ENCODE peak calls at places on chromosome 20, in six cellular contexts. One of them, this sample, is unnamed.

GRCh38 chr20:57264908-57265648 is 1.4 kb downstream of the BMP7 start:
- DNase-seq in neuronal stem cell: no peak
- DNase-seq in DMS 273 treated with DMSO at 0.1 percent for 48 hours: no peak
- DNase-seq in NCI-H1436: no peak
- DNase-seq in nucleus accumbens: no peak
- DNase-seq in NCI-H226: no peak
- DNase-seq in this sample: no peak

GRCh38 chr20:57904706-57905105 is 194.9 kb upstream of the PMEPA1 start:
- DNase-seq in neuronal stem cell: no peak
- DNase-seq in DMS 273 treated with DMSO at 0.1 percent for 48 hours: no peak
- DNase-seq in NCI-H1436: no peak
- DNase-seq in nucleus accumbens: no peak
- DNase-seq in NCI-H226: no peak
- DNase-seq in this sample: no peak

GRCh38 chr20:13430346-13431002 is 208.3 kb downstream of the TASP1 start:
- DNase-seq in neuronal stem cell: no peak
- DNase-seq in DMS 273 treated with DMSO at 0.1 percent for 48 hours: no peak
- DNase-seq in NCI-H1436: no peak
- DNase-seq in nucleus accumbens: no peak
- DNase-seq in NCI-H226: peak; percentile 24
- DNase-seq in this sample: no peak

GRCh38 chr20:34058831-34059230 is 53.2 kb downstream of the EIF2S2 start:
- DNase-seq in neuronal stem cell: no peak
- DNase-seq in DMS 273 treated with DMSO at 0.1 percent for 48 hours: no peak
- DNase-seq in NCI-H1436: peak; percentile 12
- DNase-seq in nucleus accumbens: no peak
- DNase-seq in NCI-H226: no peak
- DNase-seq in this sample: peak; percentile 71

GRCh38 chr20:44736170-44737021 is 9.3 kb upstream of the KCNK15 start:
- DNase-seq in neuronal stem cell: peak; percentile 61
- DNase-seq in DMS 273 treated with DMSO at 0.1 percent for 48 hours: peak; percentile 60
- DNase-seq in NCI-H1436: no peak
- DNase-seq in nucleus accumbens: peak; percentile 41
- DNase-seq in NCI-H226: peak; percentile 82
- DNase-seq in this sample: no peak

GRCh38 chr20:53797085-53797484 is 203.4 kb upstream of the ZNF217 start:
- DNase-seq in neuronal stem cell: no peak
- DNase-seq in DMS 273 treated with DMSO at 0.1 percent for 48 hours: no peak
- DNase-seq in NCI-H1436: no peak
- DNase-seq in nucleus accumbens: no peak
- DNase-seq in NCI-H226: no peak
- DNase-seq in this sample: no peak

GRCh38 chr20:44615169-44615791 is 32.9 kb downstream of the PKIG start:
- DNase-seq in neuronal stem cell: no peak
- DNase-seq in DMS 273 treated with DMSO at 0.1 percent for 48 hours: no peak
- DNase-seq in NCI-H1436: no peak
- DNase-seq in nucleus accumbens: peak; percentile 45
- DNase-seq in NCI-H226: no peak
- DNase-seq in this sample: no peak

GRCh38 chr20:61739832-61740118 is 325.9 kb downstream of the TAF4 start:
- DNase-seq in neuronal stem cell: no peak
- DNase-seq in DMS 273 treated with DMSO at 0.1 percent for 48 hours: no peak
- DNase-seq in NCI-H1436: no peak
- DNase-seq in nucleus accumbens: no peak
- DNase-seq in NCI-H226: no peak
- DNase-seq in this sample: no peak

GRCh38 chr20:137668-138131 is 4.7 kb upstream of the DEFB126 start:
- DNase-seq in neuronal stem cell: no peak
- DNase-seq in DMS 273 treated with DMSO at 0.1 percent for 48 hours: no peak
- DNase-seq in NCI-H1436: no peak
- DNase-seq in nucleus accumbens: no peak
- DNase-seq in NCI-H226: no peak
- DNase-seq in this sample: no peak

GRCh38 chr20:7358670-7359069 is 581.6 kb downstream of the HAO1 start:
- DNase-seq in neuronal stem cell: no peak
- DNase-seq in DMS 273 treated with DMSO at 0.1 percent for 48 hours: no peak
- DNase-seq in NCI-H1436: no peak
- DNase-seq in nucleus accumbens: no peak
- DNase-seq in NCI-H226: no peak
- DNase-seq in this sample: no peak

GRCh38 chr20:10171864-10172751 is 46.5 kb upstream of the SNAP25 start:
- DNase-seq in neuronal stem cell: peak; percentile 15
- DNase-seq in DMS 273 treated with DMSO at 0.1 percent for 48 hours: peak; percentile 69
- DNase-seq in NCI-H1436: peak; percentile 90
- DNase-seq in nucleus accumbens: peak; percentile 23
- DNase-seq in NCI-H226: no peak
- DNase-seq in this sample: no peak

GRCh38 chr20:34215711-34216381 is 25.4 kb upstream of the ASIP start:
- DNase-seq in neuronal stem cell: peak; percentile 72
- DNase-seq in DMS 273 treated with DMSO at 0.1 percent for 48 hours: peak; percentile 34
- DNase-seq in NCI-H1436: peak; percentile 54
- DNase-seq in nucleus accumbens: peak; percentile 33
- DNase-seq in NCI-H226: peak; percentile 14
- DNase-seq in this sample: peak; percentile 6

GRCh38 chr20:58950603-58951002 is 30.5 kb upstream of the NELFCD start:
- DNase-seq in neuronal stem cell: no peak
- DNase-seq in DMS 273 treated with DMSO at 0.1 percent for 48 hours: no peak
- DNase-seq in NCI-H1436: no peak
- DNase-seq in nucleus accumbens: no peak
- DNase-seq in NCI-H226: no peak
- DNase-seq in this sample: no peak

GRCh38 chr20:60001027-60001567 is 42.9 kb downstream of the CDH26 start:
- DNase-seq in neuronal stem cell: no peak
- DNase-seq in DMS 273 treated with DMSO at 0.1 percent for 48 hours: no peak
- DNase-seq in NCI-H1436: no peak
- DNase-seq in nucleus accumbens: no peak
- DNase-seq in NCI-H226: no peak
- DNase-seq in this sample: no peak

GRCh38 chr20:50805349-50805684 is 10.5 kb downstream of the BCAS4 start:
- DNase-seq in neuronal stem cell: no peak
- DNase-seq in DMS 273 treated with DMSO at 0.1 percent for 48 hours: no peak
- DNase-seq in NCI-H1436: no peak
- DNase-seq in nucleus accumbens: no peak
- DNase-seq in NCI-H226: no peak
- DNase-seq in this sample: no peak

GRCh38 chr20:44465001-44465560 is 10.6 kb upstream of the TTPAL start:
- DNase-seq in neuronal stem cell: no peak
- DNase-seq in DMS 273 treated with DMSO at 0.1 percent for 48 hours: no peak
- DNase-seq in NCI-H1436: no peak
- DNase-seq in nucleus accumbens: no peak
- DNase-seq in NCI-H226: no peak
- DNase-seq in this sample: no peak

GRCh38 chr20:49270177-49270576 is 7.7 kb downstream of the ZNFX1 start:
- DNase-seq in neuronal stem cell: no peak
- DNase-seq in DMS 273 treated with DMSO at 0.1 percent for 48 hours: no peak
- DNase-seq in NCI-H1436: no peak
- DNase-seq in nucleus accumbens: no peak
- DNase-seq in NCI-H226: no peak
- DNase-seq in this sample: no peak

GRCh38 chr20:33119725-33120720 is 40.6 kb downstream of the BPIFB4 start:
- DNase-seq in neuronal stem cell: no peak
- DNase-seq in DMS 273 treated with DMSO at 0.1 percent for 48 hours: no peak
- DNase-seq in NCI-H1436: no peak
- DNase-seq in nucleus accumbens: no peak
- DNase-seq in NCI-H226: peak; percentile 22
- DNase-seq in this sample: no peak

GRCh38 chr20:46399401-46399800 is 7.0 kb downstream of the ELMO2 start:
- DNase-seq in neuronal stem cell: no peak
- DNase-seq in DMS 273 treated with DMSO at 0.1 percent for 48 hours: no peak
- DNase-seq in NCI-H1436: no peak
- DNase-seq in nucleus accumbens: no peak
- DNase-seq in NCI-H226: no peak
- DNase-seq in this sample: no peak

GRCh38 chr20:63321148-63321831 is 28.3 kb downstream of the COL20A1 start:
- DNase-seq in neuronal stem cell: no peak
- DNase-seq in DMS 273 treated with DMSO at 0.1 percent for 48 hours: no peak
- DNase-seq in NCI-H1436: no peak
- DNase-seq in nucleus accumbens: no peak
- DNase-seq in NCI-H226: no peak
- DNase-seq in this sample: no peak

GRCh38 chr20:26163890-26164289 is 467.2 kb upstream of the ZNF337 start:
- DNase-seq in neuronal stem cell: no peak
- DNase-seq in DMS 273 treated with DMSO at 0.1 percent for 48 hours: no peak
- DNase-seq in NCI-H1436: no peak
- DNase-seq in nucleus accumbens: no peak
- DNase-seq in NCI-H226: peak; percentile 92
- DNase-seq in this sample: no peak

GRCh38 chr20:62924567-62925419 is 1.5 kb downstream of the DIDO1 start:
- DNase-seq in neuronal stem cell: no peak
- DNase-seq in DMS 273 treated with DMSO at 0.1 percent for 48 hours: no peak
- DNase-seq in NCI-H1436: no peak
- DNase-seq in nucleus accumbens: no peak
- DNase-seq in NCI-H226: peak; percentile 37
- DNase-seq in this sample: no peak

GRCh38 chr20:37120497-37120896 is 24.7 kb upstream of the RBL1 start:
- DNase-seq in neuronal stem cell: no peak
- DNase-seq in DMS 273 treated with DMSO at 0.1 percent for 48 hours: no peak
- DNase-seq in NCI-H1436: no peak
- DNase-seq in nucleus accumbens: no peak
- DNase-seq in NCI-H226: no peak
- DNase-seq in this sample: no peak

GRCh38 chr20:44581515-44581914 is 864 bp upstream of the PKIG start:
- DNase-seq in neuronal stem cell: no peak
- DNase-seq in DMS 273 treated with DMSO at 0.1 percent for 48 hours: no peak
- DNase-seq in NCI-H1436: no peak
- DNase-seq in nucleus accumbens: no peak
- DNase-seq in NCI-H226: no peak
- DNase-seq in this sample: no peak

GRCh38 chr20:32539063-32539816 is 45.9 kb downstream of the NOL4L start:
- DNase-seq in neuronal stem cell: no peak
- DNase-seq in DMS 273 treated with DMSO at 0.1 percent for 48 hours: no peak
- DNase-seq in NCI-H1436: peak; percentile 22
- DNase-seq in nucleus accumbens: no peak
- DNase-seq in NCI-H226: peak; percentile 45
- DNase-seq in this sample: no peak

GRCh38 chr20:46137816-46138215 is 19.7 kb downstream of the CD40 start:
- DNase-seq in neuronal stem cell: no peak
- DNase-seq in DMS 273 treated with DMSO at 0.1 percent for 48 hours: no peak
- DNase-seq in NCI-H1436: no peak
- DNase-seq in nucleus accumbens: no peak
- DNase-seq in NCI-H226: no peak
- DNase-seq in this sample: no peak

GRCh38 chr20:32296874-32297420 is 19.5 kb downstream of the KIF3B start:
- DNase-seq in neuronal stem cell: no peak
- DNase-seq in DMS 273 treated with DMSO at 0.1 percent for 48 hours: no peak
- DNase-seq in NCI-H1436: no peak
- DNase-seq in nucleus accumbens: no peak
- DNase-seq in NCI-H226: no peak
- DNase-seq in this sample: no peak

GRCh38 chr20:11919046-11919445 is 1.4 kb downstream of the BTBD3 start:
- DNase-seq in neuronal stem cell: no peak
- DNase-seq in DMS 273 treated with DMSO at 0.1 percent for 48 hours: peak; percentile 14
- DNase-seq in NCI-H1436: peak; percentile 50
- DNase-seq in nucleus accumbens: peak; percentile 30
- DNase-seq in NCI-H226: no peak
- DNase-seq in this sample: no peak

GRCh38 chr20:62671765-62672164 is 29.5 kb downstream of the SLCO4A1 start:
- DNase-seq in neuronal stem cell: no peak
- DNase-seq in DMS 273 treated with DMSO at 0.1 percent for 48 hours: no peak
- DNase-seq in NCI-H1436: no peak
- DNase-seq in nucleus accumbens: no peak
- DNase-seq in NCI-H226: no peak
- DNase-seq in this sample: no peak

GRCh38 chr20:44683263-44684046 is 31.7 kb upstream of the CCN5 start:
- DNase-seq in neuronal stem cell: peak; percentile 51
- DNase-seq in DMS 273 treated with DMSO at 0.1 percent for 48 hours: peak; percentile 16
- DNase-seq in NCI-H1436: no peak
- DNase-seq in nucleus accumbens: peak; percentile 29
- DNase-seq in NCI-H226: peak; percentile 48
- DNase-seq in this sample: no peak

GRCh38 chr20:1415667-1416468 is 23.0 kb upstream of the FKBP1A start:
- DNase-seq in neuronal stem cell: no peak
- DNase-seq in DMS 273 treated with DMSO at 0.1 percent for 48 hours: no peak
- DNase-seq in NCI-H1436: no peak
- DNase-seq in nucleus accumbens: no peak
- DNase-seq in NCI-H226: peak; percentile 83
- DNase-seq in this sample: no peak

GRCh38 chr20:7741866-7742265 is 198.4 kb downstream of the HAO1 start:
- DNase-seq in neuronal stem cell: no peak
- DNase-seq in DMS 273 treated with DMSO at 0.1 percent for 48 hours: no peak
- DNase-seq in NCI-H1436: no peak
- DNase-seq in nucleus accumbens: no peak
- DNase-seq in NCI-H226: no peak
- DNase-seq in this sample: no peak

GRCh38 chr20:63394069-63394468 is 32.9 kb upstream of the CHRNA4 start:
- DNase-seq in neuronal stem cell: no peak
- DNase-seq in DMS 273 treated with DMSO at 0.1 percent for 48 hours: peak; percentile 44
- DNase-seq in NCI-H1436: no peak
- DNase-seq in nucleus accumbens: no peak
- DNase-seq in NCI-H226: peak; percentile 15
- DNase-seq in this sample: no peak

GRCh38 chr20:58310291-58310782 is 822 bp downstream of the RAB22A start:
- DNase-seq in neuronal stem cell: no peak
- DNase-seq in DMS 273 treated with DMSO at 0.1 percent for 48 hours: no peak
- DNase-seq in NCI-H1436: no peak
- DNase-seq in nucleus accumbens: no peak
- DNase-seq in NCI-H226: no peak
- DNase-seq in this sample: no peak

GRCh38 chr20:10376271-10377075 is 57.5 kb downstream of the MKKS start:
- DNase-seq in neuronal stem cell: no peak
- DNase-seq in DMS 273 treated with DMSO at 0.1 percent for 48 hours: no peak
- DNase-seq in NCI-H1436: no peak
- DNase-seq in nucleus accumbens: no peak
- DNase-seq in NCI-H226: no peak
- DNase-seq in this sample: no peak

GRCh38 chr20:32474967-32475819 is 109.9 kb downstream of the NOL4L start:
- DNase-seq in neuronal stem cell: peak; percentile 49
- DNase-seq in DMS 273 treated with DMSO at 0.1 percent for 48 hours: peak; percentile 17
- DNase-seq in NCI-H1436: no peak
- DNase-seq in nucleus accumbens: peak; percentile 50
- DNase-seq in NCI-H226: peak; percentile 100
- DNase-seq in this sample: no peak

GRCh38 chr20:44222969-44223368 is 12.4 kb upstream of the OSER1 start:
- DNase-seq in neuronal stem cell: no peak
- DNase-seq in DMS 273 treated with DMSO at 0.1 percent for 48 hours: no peak
- DNase-seq in NCI-H1436: no peak
- DNase-seq in nucleus accumbens: no peak
- DNase-seq in NCI-H226: no peak
- DNase-seq in this sample: no peak

GRCh38 chr20:62859721-62860120 is 1.9 kb downstream of the TCFL5 start:
- DNase-seq in neuronal stem cell: no peak
- DNase-seq in DMS 273 treated with DMSO at 0.1 percent for 48 hours: no peak
- DNase-seq in NCI-H1436: no peak
- DNase-seq in nucleus accumbens: no peak
- DNase-seq in NCI-H226: no peak
- DNase-seq in this sample: no peak

This sample was measured in naive thymus-derived CD4-positive, alpha-beta T cell.